ENCODE peak calls at places on chromosomes 3 and 15, in four cellular contexts. E, J, P and Y are unnamed samples.

GRCh38 chr3:54756330-54756731 is 171.5 kb downstream of the LRTM1 start:
- DNase-seq in E (no peak), J (no peak), P (no peak), Y (peak; percentile 32)

GRCh38 chr3:190375250-190375649 is 12.7 kb upstream of the CLDN16 start:
- DNase-seq in E (no peak), J (no peak), P (no peak), Y (no peak)

GRCh38 chr15:66172339-66172980 is 81.1 kb downstream of the MEGF11 start:
- DNase-seq in E (no peak), J (no peak), P (no peak), Y (no peak)

GRCh38 chr15:31082771-31083393 is 18.6 kb downstream of the TRPM1 start:
- DNase-seq in E (no peak), J (no peak), P (no peak), Y (no peak)

GRCh38 chr3:126983653-126984390 is 907 bp downstream of the PLXNA1 start:
- DNase-seq in E (no peak), J (no peak), P (no peak), Y (no peak)

GRCh38 chr15:55703873-55704285 is 39.1 kb downstream of the PRTG start:
- DNase-seq in E (no peak), J (no peak), P (no peak), Y (peak; percentile 39)

GRCh38 chr3:100740207-100740606 is 30.9 kb downstream of the TFG start:
- DNase-seq in E (no peak), J (no peak), P (no peak), Y (no peak)

GRCh38 chr15:57460208-57460816 is 84.0 kb downstream of the CGNL1 start:
- DNase-seq in E (no peak), J (no peak), P (no peak), Y (no peak)

GRCh38 chr15:45117327-45118130 is 3.4 kb downstream of the DUOXA2 start:
- DNase-seq in E (no peak), J (no peak), P (no peak), Y (no peak)

GRCh38 chr3:131735121-131735520 is 232.3 kb upstream of the MRPL3 start:
- DNase-seq in E (no peak), J (no peak), P (no peak), Y (peak; percentile 16)

GRCh38 chr3:187665764-187666402 is 4.3 kb downstream of the SST start:
- DNase-seq in E (no peak), J (no peak), P (no peak), Y (no peak)

GRCh38 chr3:128435058-128435457 is 31.6 kb downstream of the DNAJB8 start:
- DNase-seq in E (no peak), J (no peak), P (no peak), Y (no peak)

GRCh38 chr15:52005748-52006701 is 13.0 kb upstream of the MAPK6 start:
- DNase-seq in E (no peak), J (no peak), P (no peak), Y (peak; percentile 70)

GRCh38 chr3:88151358-88151757 is 1.6 kb downstream of the C3orf38 start:
- DNase-seq in E (no peak), J (no peak), P (no peak), Y (peak; percentile 30)

GRCh38 chr15:51621917-51622268 is 678 bp downstream of the DMXL2 start:
- DNase-seq in E (peak; percentile 44), J (peak; percentile 50), P (peak; percentile 77), Y (peak; percentile 63)

GRCh38 chr15:26967719-26968269 is 3.2 kb upstream of the GABRG3 start:
- DNase-seq in E (no peak), J (peak; percentile 27), P (no peak), Y (no peak)

GRCh38 chr3:46496745-46497555 is 826 bp upstream of the RTP3 start:
- DNase-seq in E (no peak), J (no peak), P (no peak), Y (no peak)

GRCh38 chr15:68698708-68699107 is 119.9 kb downstream of the CORO2B start:
- DNase-seq in E (no peak), J (no peak), P (no peak), Y (no peak)

GRCh38 chr3:133472242-133472641 is 72.4 kb downstream of the BFSP2 start:
- DNase-seq in E (no peak), J (no peak), P (no peak), Y (no peak)

GRCh38 chr15:78105541-78106241 is 13.3 kb downstream of the SH2D7 start:
- DNase-seq in E (no peak), J (no peak), P (no peak), Y (no peak)